ENCODE peak calls at places on chromosomes 3 and 15, in five cellular contexts. One of them, this sample, is unnamed.

GRCh38 chr3:111735271-111735758 is 123.8 kb upstream of the PHLDB2 start:
- DNase-seq in tibial artery: no peak
- DNase-seq in GM23338: no peak
- DNase-seq in PC-3: peak; percentile 98
- DNase-seq in CD4-positive, alpha-beta T cell: no peak
- DNase-seq in this sample: peak; percentile 98

GRCh38 chr3:157101470-157101869 is 58.5 kb downstream of the CCNL1 start:
- DNase-seq in tibial artery: no peak
- DNase-seq in GM23338: no peak
- DNase-seq in PC-3: no peak
- DNase-seq in CD4-positive, alpha-beta T cell: no peak
- DNase-seq in this sample: peak; percentile 95

GRCh38 chr15:65650312-65651041 is 28.7 kb downstream of the SLC24A1 start:
- DNase-seq in tibial artery: no peak
- DNase-seq in GM23338: no peak
- DNase-seq in PC-3: no peak
- DNase-seq in CD4-positive, alpha-beta T cell: no peak
- DNase-seq in this sample: no peak

GRCh38 chr3:49493901-49494300 is 23.8 kb downstream of the DAG1 start:
- DNase-seq in tibial artery: no peak
- DNase-seq in GM23338: no peak
- DNase-seq in PC-3: no peak
- DNase-seq in CD4-positive, alpha-beta T cell: no peak
- DNase-seq in this sample: no peak

GRCh38 chr3:122682016-122682374 is 1.4 kb downstream of the PARP14 start:
- DNase-seq in tibial artery: no peak
- DNase-seq in GM23338: no peak
- DNase-seq in PC-3: peak; percentile 43
- DNase-seq in CD4-positive, alpha-beta T cell: no peak
- DNase-seq in this sample: peak; percentile 18

GRCh38 chr15:57534279-57534678 is 57.4 kb upstream of the MYZAP start:
- DNase-seq in tibial artery: no peak
- DNase-seq in GM23338: peak; percentile 58
- DNase-seq in PC-3: no peak
- DNase-seq in CD4-positive, alpha-beta T cell: no peak
- DNase-seq in this sample: no peak

GRCh38 chr3:116005404-116005803 is 382.1 kb downstream of the GAP43 start:
- DNase-seq in tibial artery: no peak
- DNase-seq in GM23338: no peak
- DNase-seq in PC-3: peak; percentile 76
- DNase-seq in CD4-positive, alpha-beta T cell: no peak
- DNase-seq in this sample: peak; percentile 97

GRCh38 chr15:63623231-63623969 is 26.2 kb downstream of the FBXL22 start:
- DNase-seq in tibial artery: no peak
- DNase-seq in GM23338: no peak
- DNase-seq in PC-3: no peak
- DNase-seq in CD4-positive, alpha-beta T cell: no peak
- DNase-seq in this sample: peak; percentile 10

GRCh38 chr3:65493371-65493882 is 545.3 kb downstream of the MAGI1 start:
- DNase-seq in tibial artery: no peak
- DNase-seq in GM23338: no peak
- DNase-seq in PC-3: no peak
- DNase-seq in CD4-positive, alpha-beta T cell: no peak
- DNase-seq in this sample: no peak

GRCh38 chr3:127476936-127477335 is 113.6 kb downstream of the TPRA1 start:
- DNase-seq in tibial artery: no peak
- DNase-seq in GM23338: no peak
- DNase-seq in PC-3: no peak
- DNase-seq in CD4-positive, alpha-beta T cell: no peak
- DNase-seq in this sample: no peak

GRCh38 chr3:50136714-50137405 is 18.3 kb upstream of the SEMA3F start:
- DNase-seq in tibial artery: no peak
- DNase-seq in GM23338: no peak
- DNase-seq in PC-3: no peak
- DNase-seq in CD4-positive, alpha-beta T cell: no peak
- DNase-seq in this sample: no peak

GRCh38 chr15:59532770-59533379 is 78.7 kb upstream of the GCNT3 start:
- DNase-seq in tibial artery: no peak
- DNase-seq in GM23338: peak; percentile 80
- DNase-seq in PC-3: peak; percentile 67
- DNase-seq in CD4-positive, alpha-beta T cell: no peak
- DNase-seq in this sample: peak; percentile 42

GRCh38 chr3:82261013-82261412 is 499.6 kb upstream of the GBE1 start:
- DNase-seq in tibial artery: no peak
- DNase-seq in GM23338: no peak
- DNase-seq in PC-3: peak; percentile 35
- DNase-seq in CD4-positive, alpha-beta T cell: no peak
- DNase-seq in this sample: no peak

GRCh38 chr3:134897391-134898131 is 102.5 kb downstream of the EPHB1 start:
- DNase-seq in tibial artery: no peak
- DNase-seq in GM23338: no peak
- DNase-seq in PC-3: no peak
- DNase-seq in CD4-positive, alpha-beta T cell: no peak
- DNase-seq in this sample: no peak

GRCh38 chr15:42385206-42385979 is 26.1 kb downstream of the CAPN3 start:
- DNase-seq in tibial artery: no peak
- DNase-seq in GM23338: peak; percentile 90
- DNase-seq in PC-3: peak; percentile 74
- DNase-seq in CD4-positive, alpha-beta T cell: no peak
- DNase-seq in this sample: peak; percentile 35

GRCh38 chr3:127655641-127656040 is 17.1 kb upstream of the ABTB1 start:
- DNase-seq in tibial artery: no peak
- DNase-seq in GM23338: no peak
- DNase-seq in PC-3: peak; percentile 54
- DNase-seq in CD4-positive, alpha-beta T cell: no peak
- DNase-seq in this sample: peak; percentile 15

GRCh38 chr3:196166741-196167140 is 44.5 kb downstream of the ZDHHC19 start:
- DNase-seq in tibial artery: no peak
- DNase-seq in GM23338: no peak
- DNase-seq in PC-3: no peak
- DNase-seq in CD4-positive, alpha-beta T cell: no peak
- DNase-seq in this sample: no peak

GRCh38 chr3:54168451-54168850 is 46.1 kb downstream of the CACNA2D3 start:
- DNase-seq in tibial artery: no peak
- DNase-seq in GM23338: peak; percentile 28
- DNase-seq in PC-3: no peak
- DNase-seq in CD4-positive, alpha-beta T cell: no peak
- DNase-seq in this sample: no peak

GRCh38 chr3:52844290-52844985 is 9.6 kb upstream of the MUSTN1 start:
- DNase-seq in tibial artery: peak; percentile 17
- DNase-seq in GM23338: no peak
- DNase-seq in PC-3: no peak
- DNase-seq in CD4-positive, alpha-beta T cell: no peak
- DNase-seq in this sample: no peak

GRCh38 chr15:99635145-99635544 is 69.4 kb downstream of the MEF2A start:
- DNase-seq in tibial artery: no peak
- DNase-seq in GM23338: no peak
- DNase-seq in PC-3: no peak
- DNase-seq in CD4-positive, alpha-beta T cell: no peak
- DNase-seq in this sample: no peak

GRCh38 chr15:72203507-72203837 is 5.9 kb upstream of the GRAMD2A start:
- DNase-seq in tibial artery: peak; percentile 52
- DNase-seq in GM23338: no peak
- DNase-seq in PC-3: no peak
- DNase-seq in CD4-positive, alpha-beta T cell: no peak
- DNase-seq in this sample: peak; percentile 97

GRCh38 chr15:51132384-51133139 is 37.9 kb upstream of the TNFAIP8L3 start:
- DNase-seq in tibial artery: peak; percentile 71
- DNase-seq in GM23338: peak; percentile 59
- DNase-seq in PC-3: peak; percentile 43
- DNase-seq in CD4-positive, alpha-beta T cell: no peak
- DNase-seq in this sample: peak; percentile 29

DNA sequence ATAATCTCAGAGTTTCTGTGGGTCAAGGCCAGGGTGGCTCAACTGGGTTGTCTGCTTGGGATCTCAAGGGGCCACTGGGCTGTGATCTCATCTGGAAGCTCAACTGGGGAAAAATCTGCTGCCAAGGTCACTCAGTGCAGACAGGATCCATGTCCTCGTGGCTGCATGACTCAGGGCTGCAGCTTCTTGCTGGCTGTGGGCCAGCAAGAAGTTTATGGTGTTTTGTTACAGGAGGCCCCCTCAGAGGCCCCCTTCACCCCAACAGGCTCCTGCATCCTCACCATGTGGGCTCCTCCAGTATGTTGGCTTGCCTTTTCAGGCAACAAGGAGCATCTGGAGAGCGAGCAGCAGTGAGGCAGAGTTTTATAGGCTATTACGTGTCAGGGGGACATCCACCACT is 14.6 kb downstream of the OCA2 start:
- DNase-seq in tibial artery: no peak
- DNase-seq in GM23338: no peak
- DNase-seq in PC-3: no peak
- DNase-seq in CD4-positive, alpha-beta T cell: no peak
- DNase-seq in this sample: no peak
- H3K27me3 ChIP-seq in tibial artery: no peaks in the 10 kb centered on the region
- H3K27me3 ChIP-seq in GM23338: no peaks in the 10 kb centered on the region
- H3K27me3 ChIP-seq in PC-3: no peaks in the 10 kb centered on the region
- H3K27me3 ChIP-seq in CD4-positive, alpha-beta T cell: peaks cover 12% of the 10 kb centered on the region
- H3K27me3 ChIP-seq in this sample: no peaks in the 10 kb centered on the region

GRCh38 chr3:10450494-10451440 is 54.6 kb downstream of the ATP2B2 start:
- DNase-seq in tibial artery: no peak
- DNase-seq in GM23338: peak; percentile 46
- DNase-seq in PC-3: no peak
- DNase-seq in CD4-positive, alpha-beta T cell: no peak
- DNase-seq in this sample: no peak
- H3K27me3 ChIP-seq in tibial artery: no peaks in the 10 kb centered on the region
- H3K27me3 ChIP-seq in GM23338: no peaks in the 10 kb centered on the region
- H3K27me3 ChIP-seq in PC-3: peaks cover 37% of the 10 kb centered on the region
- H3K27me3 ChIP-seq in CD4-positive, alpha-beta T cell: no peaks in the 10 kb centered on the region
- H3K27me3 ChIP-seq in this sample: peaks cover 3% of the 10 kb centered on the region

GRCh38 chr15:74135041-74135565 is 4.7 kb downstream of the ISLR2 start:
- DNase-seq in tibial artery: no peak
- DNase-seq in GM23338: no peak
- DNase-seq in PC-3: no peak
- DNase-seq in CD4-positive, alpha-beta T cell: no peak
- DNase-seq in this sample: no peak
- H3K27me3 ChIP-seq in tibial artery: no peaks in the 10 kb centered on the region
- H3K27me3 ChIP-seq in GM23338: peaks cover 94% of the 10 kb centered on the region
- H3K27me3 ChIP-seq in PC-3: peaks cover 21% of the 10 kb centered on the region
- H3K27me3 ChIP-seq in CD4-positive, alpha-beta T cell: peaks cover 85% of the 10 kb centered on the region
- H3K27me3 ChIP-seq in this sample: peaks cover 69% of the 10 kb centered on the region

GRCh38 chr15:89361451-89362202 is 27.0 kb upstream of the POLG start:
- DNase-seq in tibial artery: peak; percentile 33
- DNase-seq in GM23338: peak; percentile 93
- DNase-seq in PC-3: peak; percentile 57
- DNase-seq in CD4-positive, alpha-beta T cell: peak; percentile 65
- DNase-seq in this sample: peak; percentile 26
- H3K27me3 ChIP-seq in tibial artery: peaks cover 4% of the 10 kb centered on the region
- H3K27me3 ChIP-seq in GM23338: peaks cover 100% of the 10 kb centered on the region
- H3K27me3 ChIP-seq in PC-3: peaks cover 45% of the 10 kb centered on the region
- H3K27me3 ChIP-seq in CD4-positive, alpha-beta T cell: peaks cover 92% of the 10 kb centered on the region
- H3K27me3 ChIP-seq in this sample: peaks cover 71% of the 10 kb centered on the region

DNA sequence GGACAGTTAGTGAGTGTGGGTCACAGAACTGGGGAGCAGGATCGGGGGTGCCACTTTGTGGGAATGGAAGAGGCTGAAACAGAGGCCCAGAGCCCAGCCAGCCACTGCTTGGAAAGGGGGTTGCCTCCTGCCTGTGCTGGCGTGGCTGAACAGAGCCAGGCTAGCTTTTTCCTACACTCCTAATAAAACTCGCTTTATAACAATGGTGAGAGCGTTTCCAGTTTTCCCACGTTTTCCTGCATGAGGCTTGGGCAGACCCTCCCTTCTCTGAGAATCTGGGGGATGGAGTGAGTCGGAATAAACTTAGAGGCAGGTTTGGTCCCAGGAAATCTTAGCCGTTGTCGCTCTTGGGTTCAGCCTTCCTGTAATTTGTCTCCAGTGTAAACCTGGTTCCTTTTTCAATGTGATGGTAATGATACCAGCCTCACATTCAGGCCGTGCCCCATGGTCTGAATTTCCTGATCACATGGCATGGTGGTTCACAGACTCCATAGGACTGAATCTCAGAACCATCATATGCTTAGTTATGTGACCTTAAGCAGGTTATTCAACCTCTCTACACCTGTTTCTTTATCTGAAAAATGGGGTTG is 6.5 kb upstream of the FGD5 start:
- DNase-seq in tibial artery: no peak
- DNase-seq in GM23338: no peak
- DNase-seq in PC-3: no peak
- DNase-seq in CD4-positive, alpha-beta T cell: no peak
- DNase-seq in this sample: no peak
- H3K27me3 ChIP-seq in tibial artery: no peaks in the 10 kb centered on the region
- H3K27me3 ChIP-seq in GM23338: peaks cover 48% of the 10 kb centered on the region
- H3K27me3 ChIP-seq in PC-3: peaks cover 65% of the 10 kb centered on the region
- H3K27me3 ChIP-seq in CD4-positive, alpha-beta T cell: peaks cover 51% of the 10 kb centered on the region
- H3K27me3 ChIP-seq in this sample: peaks cover 19% of the 10 kb centered on the region

DNA sequence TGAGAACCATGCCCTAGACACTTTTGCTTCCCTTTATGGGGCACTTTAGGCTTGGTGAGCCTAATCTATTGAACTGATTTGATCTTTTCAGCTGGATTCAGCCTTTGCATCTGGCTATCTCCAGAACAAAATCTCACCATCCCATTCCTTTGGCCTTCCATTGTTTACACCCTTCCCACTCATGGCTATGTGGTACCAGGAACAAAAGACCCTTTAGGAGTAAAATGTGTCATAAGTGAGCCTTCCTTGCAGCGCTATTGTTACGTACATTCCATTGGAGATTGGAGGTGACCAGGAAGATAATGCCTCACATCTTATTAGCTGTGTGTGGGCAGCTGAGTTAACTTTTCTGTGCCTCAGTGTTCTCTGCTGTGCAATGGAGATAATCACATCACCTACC is 188.4 kb downstream of the SATB1 start:
- DNase-seq in tibial artery: no peak
- DNase-seq in GM23338: no peak
- DNase-seq in PC-3: no peak
- DNase-seq in CD4-positive, alpha-beta T cell: no peak
- DNase-seq in this sample: no peak
- H3K27me3 ChIP-seq in tibial artery: no peaks in the 10 kb centered on the region
- H3K27me3 ChIP-seq in GM23338: no peaks in the 10 kb centered on the region
- H3K27me3 ChIP-seq in PC-3: no peaks in the 10 kb centered on the region
- H3K27me3 ChIP-seq in CD4-positive, alpha-beta T cell: no peaks in the 10 kb centered on the region
- H3K27me3 ChIP-seq in this sample: no peaks in the 10 kb centered on the region

This sample was measured in bronchial epithelial cell.